ENCODE peak calls at places on chromosomes 16 and 17, in eight cellular contexts. W, G, C, L, T, A, I and X are unnamed samples.

GRCh38 chr16:1506494-1507213 is 13.5 kb downstream of the TELO2 start:
- DNase-seq in W (no peak), G (no peak), C (no peak), L (no peak), T (no peak), A (no peak), I (no peak), X (no peak)

GRCh38 chr16:75227361-75228142 is 8.8 kb downstream of the CTRB1 start:
- DNase-seq in W (no peak), G (no peak), C (no peak), L (no peak), T (no peak), A (no peak), I (no peak), X (no peak)

GRCh38 chr17:47844814-47845453 is 3.9 kb upstream of the SCRN2 start:
- DNase-seq in W (no peak), G (no peak), C (peak), L (no peak), T (peak), A (peak), I (no peak), X (no peak)

GRCh38 chr17:64765191-64765889 is 103.2 kb upstream of the SMURF2 start:
- DNase-seq in W (no peak), G (peak), C (no peak), L (no peak), T (no peak), A (no peak), I (no peak), X (no peak)

GRCh38 chr17:13362341-13363122 is 239.2 kb downstream of the HS3ST3A1 start:
- DNase-seq in W (no peak), G (peak), C (no peak), L (no peak), T (peak), A (peak), I (no peak), X (no peak)

GRCh38 chr16:71436473-71436872 is 5.4 kb downstream of the TLE7 start:
- DNase-seq in W (no peak), G (no peak), C (no peak), L (no peak), T (no peak), A (no peak), I (no peak), X (no peak)

GRCh38 chr17:35666070-35666469 is 65.4 kb upstream of the RASL10B start:
- DNase-seq in W (no peak), G (no peak), C (no peak), L (no peak), T (no peak), A (peak), I (no peak), X (no peak)

GRCh38 chr17:3647769-3648540 is 11.4 kb downstream of the CTNS start:
- DNase-seq in W (peak), G (peak), C (no peak), L (peak), T (peak), A (peak), I (peak), X (no peak)

GRCh38 chr16:76226011-76226410 is 51.2 kb upstream of the CNTNAP4 start:
- DNase-seq in W (no peak), G (no peak), C (no peak), L (no peak), T (no peak), A (no peak), I (no peak), X (no peak)

GRCh38 chr17:74262601-74263000 is 11.4 kb upstream of the DNAI2 start:
- DNase-seq in W (no peak), G (no peak), C (no peak), L (no peak), T (no peak), A (no peak), I (no peak), X (no peak)

GRCh38 chr17:21061971-21062526 is 19.2 kb upstream of the USP22 start:
- DNase-seq in W (no peak), G (no peak), C (no peak), L (no peak), T (no peak), A (no peak), I (no peak), X (no peak)

GRCh38 chr17:61009619-61010018 is 332.0 kb downstream of the BCAS3 start:
- DNase-seq in W (no peak), G (no peak), C (no peak), L (no peak), T (peak), A (peak), I (no peak), X (no peak)

GRCh38 chr17:2259769-2260536 is 43.6 kb downstream of the SMG6 start:
- DNase-seq in W (peak), G (no peak), C (no peak), L (no peak), T (peak), A (peak), I (peak), X (no peak)

GRCh38 chr17:77203846-77204245 is 63.1 kb downstream of the SEC14L1 start:
- DNase-seq in W (no peak), G (no peak), C (no peak), L (no peak), T (no peak), A (no peak), I (no peak), X (no peak)

GRCh38 chr16:10940501-10941079 is 1.7 kb downstream of the DEXI start:
- DNase-seq in W (no peak), G (no peak), C (peak), L (no peak), T (no peak), A (peak), I (no peak), X (no peak)

GRCh38 chr16:4529085-4530060 is 9.2 kb downstream of the CDIP1 start:
- DNase-seq in W (no peak), G (peak), C (no peak), L (no peak), T (peak), A (peak), I (no peak), X (peak)

GRCh38 chr17:77076046-77076882 is 64.5 kb upstream of the SEC14L1 start:
- DNase-seq in W (no peak), G (no peak), C (no peak), L (no peak), T (peak), A (peak), I (no peak), X (no peak)

GRCh38 chr17:48544356-48545021 is 420 bp downstream of the HOXB2 start:
- DNase-seq in W (peak), G (no peak), C (peak), L (peak), T (peak), A (peak), I (peak), X (no peak)

GRCh38 chr17:73727941-73728340 is 83.7 kb upstream of the SDK2 start:
- DNase-seq in W (no peak), G (no peak), C (no peak), L (no peak), T (no peak), A (no peak), I (no peak), X (no peak)

GRCh38 chr17:41800601-41801373 is 11.0 kb downstream of the P3H4 start:
- DNase-seq in W (no peak), G (peak), C (no peak), L (no peak), T (peak), A (no peak), I (no peak), X (no peak)

GRCh38 chr17:27540300-27541105 is 84.3 kb downstream of the KSR1 start:
- DNase-seq in W (no peak), G (peak), C (no peak), L (peak), T (peak), A (peak), I (no peak), X (no peak)

GRCh38 chr16:87392823-87393679 is 915 bp downstream of the MAP1LC3B start:
- DNase-seq in W (peak), G (peak), C (peak), L (no peak), T (peak), A (peak), I (peak), X (no peak)

GRCh38 chr17:67476787-67477335 is 99.8 kb downstream of the PITPNC1 start:
- DNase-seq in W (no peak), G (no peak), C (no peak), L (no peak), T (no peak), A (no peak), I (no peak), X (no peak)

GRCh38 chr17:79722787-79723186 is 8.0 kb upstream of the ENPP7 start:
- DNase-seq in W (no peak), G (no peak), C (no peak), L (no peak), T (no peak), A (no peak), I (no peak), X (no peak)

GRCh38 chr17:74018116-74018515 is 185.4 kb upstream of the RPL38 start:
- DNase-seq in W (no peak), G (no peak), C (no peak), L (no peak), T (no peak), A (no peak), I (no peak), X (no peak)

GRCh38 chr17:75959046-75959838 is 18.4 kb upstream of the FBF1 start:
- DNase-seq in W (no peak), G (peak), C (no peak), L (no peak), T (no peak), A (no peak), I (no peak), X (no peak)

GRCh38 chr17:67818110-67819002 is 6.9 kb upstream of the BPTF start:
- DNase-seq in W (no peak), G (no peak), C (no peak), L (no peak), T (no peak), A (no peak), I (no peak), X (no peak)

GRCh38 chr16:74862743-74863244 is 88.2 kb upstream of the FA2H start:
- DNase-seq in W (no peak), G (peak), C (peak), L (peak), T (peak), A (peak), I (no peak), X (no peak)

GRCh38 chr16:57284206-57284951 is at the start of gene PLLP:
- DNase-seq in W (peak), G (no peak), C (peak), L (no peak), T (peak), A (peak), I (peak), X (no peak)

GRCh38 chr17:80192268-80192667 is 22.4 kb downstream of the CARD14 start:
- DNase-seq in W (no peak), G (peak), C (no peak), L (no peak), T (no peak), A (no peak), I (no peak), X (no peak)

GRCh38 chr16:86661715-86662114 is 83.4 kb downstream of the FOXL1 start:
- DNase-seq in W (no peak), G (peak), C (no peak), L (no peak), T (peak), A (peak), I (no peak), X (no peak)

GRCh38 chr16:84421081-84421937 is 53.0 kb downstream of the ATP2C2 start:
- DNase-seq in W (no peak), G (no peak), C (no peak), L (no peak), T (no peak), A (no peak), I (no peak), X (no peak)

GRCh38 chr16:86480444-86480843 is 29.9 kb upstream of the FOXF1 start:
- DNase-seq in W (no peak), G (no peak), C (no peak), L (no peak), T (no peak), A (no peak), I (no peak), X (no peak)